ENCODE peak calls at places on chromosomes 13 and 19, in seven cellular contexts. One of them, this sample, is unnamed.

GRCh38 chr13:31970237-31970930 is 61.2 kb upstream of the FRY start:
- DNase-seq in activated gamma-delta T cell treated with Interleukin-2 at 50 U/mL for 16 hours: no peak
- DNase-seq in astrocyte of the cerebellum: peak
- DNase-seq in hippocampal formation: no peak
- DNase-seq in body of pancreas: no peak
- DNase-seq in hepatic stellate cell: peak
- DNase-seq in dorsolateral prefrontal cortex: no peak
- DNase-seq in this sample: no peak

GRCh38 chr19:41541990-41542584 is 33.9 kb upstream of the CEACAM21 start:
- DNase-seq in activated gamma-delta T cell treated with Interleukin-2 at 50 U/mL for 16 hours: peak
- DNase-seq in astrocyte of the cerebellum: no peak
- DNase-seq in hippocampal formation: no peak
- DNase-seq in body of pancreas: peak
- DNase-seq in hepatic stellate cell: no peak
- DNase-seq in dorsolateral prefrontal cortex: no peak
- DNase-seq in this sample: peak

GRCh38 chr19:588758-589692 is 656 bp upstream of the HCN2 start:
- DNase-seq in activated gamma-delta T cell treated with Interleukin-2 at 50 U/mL for 16 hours: no peak
- DNase-seq in astrocyte of the cerebellum: no peak
- DNase-seq in hippocampal formation: peak
- DNase-seq in body of pancreas: no peak
- DNase-seq in hepatic stellate cell: no peak
- DNase-seq in dorsolateral prefrontal cortex: no peak
- DNase-seq in this sample: no peak

GRCh38 chr19:41917676-41918075 is 10.6 kb downstream of the ERFL start:
- DNase-seq in activated gamma-delta T cell treated with Interleukin-2 at 50 U/mL for 16 hours: no peak
- DNase-seq in astrocyte of the cerebellum: no peak
- DNase-seq in hippocampal formation: no peak
- DNase-seq in body of pancreas: no peak
- DNase-seq in hepatic stellate cell: no peak
- DNase-seq in dorsolateral prefrontal cortex: no peak
- DNase-seq in this sample: no peak

GRCh38 chr13:26558074-26558805 is 757 bp downstream of the WASF3 start:
- DNase-seq in activated gamma-delta T cell treated with Interleukin-2 at 50 U/mL for 16 hours: no peak
- DNase-seq in astrocyte of the cerebellum: no peak
- DNase-seq in hippocampal formation: peak
- DNase-seq in body of pancreas: peak
- DNase-seq in hepatic stellate cell: peak
- DNase-seq in dorsolateral prefrontal cortex: peak
- DNase-seq in this sample: no peak

GRCh38 chr19:19155495-19156219 is 14.4 kb downstream of the MEF2B start:
- DNase-seq in activated gamma-delta T cell treated with Interleukin-2 at 50 U/mL for 16 hours: no peak
- DNase-seq in astrocyte of the cerebellum: no peak
- DNase-seq in hippocampal formation: no peak
- DNase-seq in body of pancreas: no peak
- DNase-seq in hepatic stellate cell: no peak
- DNase-seq in dorsolateral prefrontal cortex: no peak
- DNase-seq in this sample: no peak

GRCh38 chr13:27355894-27356293 is 68.5 kb upstream of the GTF3A start:
- DNase-seq in activated gamma-delta T cell treated with Interleukin-2 at 50 U/mL for 16 hours: no peak
- DNase-seq in astrocyte of the cerebellum: no peak
- DNase-seq in hippocampal formation: no peak
- DNase-seq in body of pancreas: no peak
- DNase-seq in hepatic stellate cell: no peak
- DNase-seq in dorsolateral prefrontal cortex: no peak
- DNase-seq in this sample: no peak

GRCh38 chr13:114339779-114340534 is 25.7 kb downstream of the CHAMP1 start:
- DNase-seq in activated gamma-delta T cell treated with Interleukin-2 at 50 U/mL for 16 hours: peak
- DNase-seq in astrocyte of the cerebellum: peak
- DNase-seq in hippocampal formation: no peak
- DNase-seq in body of pancreas: peak
- DNase-seq in hepatic stellate cell: peak
- DNase-seq in dorsolateral prefrontal cortex: no peak
- DNase-seq in this sample: no peak

GRCh38 chr13:106376411-106377112 is 158.9 kb downstream of the EFNB2 start:
- DNase-seq in activated gamma-delta T cell treated with Interleukin-2 at 50 U/mL for 16 hours: no peak
- DNase-seq in astrocyte of the cerebellum: peak
- DNase-seq in hippocampal formation: no peak
- DNase-seq in body of pancreas: no peak
- DNase-seq in hepatic stellate cell: peak
- DNase-seq in dorsolateral prefrontal cortex: peak
- DNase-seq in this sample: peak